ENCODE peak calls at places on chromosome 3, in six cellular contexts. One of them, this sample, is unnamed.

GRCh38 chr3:61727435-61727834 is 166.1 kb downstream of the PTPRG start:
- DNase-seq in mesenchymal stem cell: no peak
- DNase-seq in H9: no peak
- DNase-seq in H1: no peak
- DNase-seq in mesendoderm: no peak
- DNase-seq in IMR-90: no peak
- DNase-seq in this sample: no peak

GRCh38 chr3:9778102-9778501 is 8.4 kb upstream of the CAMK1 start:
- DNase-seq in IMR-90: peak
- DNase-seq in mesendoderm: no peak
- DNase-seq in H1: no peak
- DNase-seq in mesenchymal stem cell: no peak
- DNase-seq in H9: no peak
- DNase-seq in this sample: no peak

GRCh38 chr3:148450819-148451218 is 246.9 kb upstream of the AGTR1 start:
- DNase-seq in mesendoderm: no peak
- DNase-seq in H9: peak
- DNase-seq in IMR-90: no peak
- DNase-seq in H1: no peak
- DNase-seq in mesenchymal stem cell: no peak
- DNase-seq in this sample: no peak

GRCh38 chr3:52845157-52845556 is 10.3 kb upstream of the MUSTN1 start:
- DNase-seq in H1: no peak
- DNase-seq in mesenchymal stem cell: peak
- DNase-seq in mesendoderm: no peak
- DNase-seq in IMR-90: peak
- DNase-seq in H9: no peak
- DNase-seq in this sample: no peak

GRCh38 chr3:42654331-42655201 is 1.1 kb downstream of the ZBTB47 start:
- DNase-seq in H1: peak
- DNase-seq in mesenchymal stem cell: peak
- DNase-seq in H9: peak
- DNase-seq in IMR-90: peak
- DNase-seq in mesendoderm: peak
- DNase-seq in this sample: peak

GRCh38 chr3:148227534-148227933 is 470.2 kb upstream of the AGTR1 start:
- DNase-seq in IMR-90: peak
- DNase-seq in mesendoderm: peak
- DNase-seq in H1: no peak
- DNase-seq in mesenchymal stem cell: peak
- DNase-seq in H9: no peak
- DNase-seq in this sample: no peak

GRCh38 chr3:129612350-129613204 is 6.1 kb upstream of the PLXND1 start:
- DNase-seq in mesendoderm: peak
- DNase-seq in IMR-90: peak
- DNase-seq in mesenchymal stem cell: peak
- DNase-seq in H9: no peak
- DNase-seq in H1: no peak
- DNase-seq in this sample: no peak

GRCh38 chr3:61178167-61178566 is 73.1 kb downstream of the FHIT start:
- DNase-seq in H9: no peak
- DNase-seq in mesenchymal stem cell: no peak
- DNase-seq in IMR-90: no peak
- DNase-seq in mesendoderm: no peak
- DNase-seq in H1: no peak
- DNase-seq in this sample: no peak

DNA sequence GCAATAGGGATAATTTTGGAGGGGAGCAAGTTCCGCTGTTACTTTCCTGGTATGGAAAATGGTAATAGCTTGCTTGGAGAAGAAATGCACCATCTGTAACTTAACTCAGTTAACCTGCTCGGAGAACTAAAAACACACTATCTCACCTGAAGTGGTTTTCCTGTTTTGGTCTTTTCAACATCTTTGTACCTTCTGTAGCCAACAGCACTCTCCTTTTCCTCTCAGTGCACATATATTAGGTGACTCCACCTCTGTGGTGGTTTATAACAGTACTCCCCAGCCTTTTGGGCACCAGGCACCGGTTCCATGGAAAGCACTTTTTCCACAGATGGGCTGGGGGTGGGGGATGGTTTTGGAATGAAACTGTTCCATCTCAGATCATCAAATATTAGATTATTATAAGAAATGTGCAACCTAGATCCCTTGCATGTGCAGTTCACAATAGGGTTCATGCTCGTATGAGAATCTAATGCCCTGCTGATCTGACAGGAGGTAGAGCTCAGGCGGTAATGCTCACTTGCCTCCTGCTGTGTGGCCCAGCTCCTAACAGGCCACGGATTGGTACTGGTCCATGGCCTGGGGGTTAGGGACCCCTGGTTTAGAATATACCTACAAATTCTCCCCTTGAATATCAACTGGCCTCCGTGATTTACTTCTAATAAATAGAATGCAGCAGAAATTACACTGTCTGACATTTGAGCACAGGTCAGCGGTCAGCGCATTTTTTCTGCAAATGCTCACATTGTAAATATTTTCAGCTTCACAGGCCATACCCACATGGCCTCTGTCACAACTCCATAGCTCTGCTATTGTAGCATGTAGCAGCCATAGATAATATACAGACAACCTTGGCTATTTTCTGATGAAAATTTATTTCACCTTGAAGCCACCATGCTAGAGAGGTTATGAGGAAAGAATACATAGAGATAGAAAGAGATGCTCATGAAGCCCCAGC is 83.8 kb upstream of the SUCLG2 start:
- DNase-seq in H9: no peak
- DNase-seq in IMR-90: no peak
- DNase-seq in mesenchymal stem cell: no peak
- DNase-seq in mesendoderm: no peak
- DNase-seq in H1: no peak
- DNase-seq in this sample: no peak
- H2BK15ac ChIP-seq in H9: no peak
- H2BK15ac ChIP-seq in IMR-90: no peak
- H2BK15ac ChIP-seq in mesenchymal stem cell: no peak
- H2BK15ac ChIP-seq in mesendoderm: no peak
- H2BK15ac ChIP-seq in H1: no peak
- H2BK15ac ChIP-seq in this sample: no peak

DNA sequence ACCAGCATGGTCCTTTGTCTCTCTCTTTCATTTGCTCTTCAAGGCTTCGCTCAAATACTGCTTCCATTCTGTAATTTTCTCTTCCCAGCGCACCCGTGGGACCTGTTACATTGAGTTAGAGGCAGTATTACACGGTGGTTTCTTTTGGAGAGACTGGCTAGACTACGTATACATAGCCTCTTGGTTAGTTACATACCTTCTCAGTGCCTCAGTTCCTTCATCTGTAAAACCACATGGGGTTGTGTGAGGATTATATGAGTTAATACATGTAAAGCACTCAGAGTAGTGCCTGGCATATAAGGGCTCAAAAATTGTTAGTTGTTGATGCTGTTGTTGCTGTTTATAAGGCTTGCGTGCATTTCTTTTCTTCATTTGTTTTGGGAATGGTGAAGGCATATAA is 33.8 kb downstream of the UBE2E2 start:
- DNase-seq in mesendoderm: no peak
- DNase-seq in IMR-90: no peak
- DNase-seq in H1: no peak
- DNase-seq in mesenchymal stem cell: no peak
- DNase-seq in H9: no peak
- DNase-seq in this sample: no peak
- H2BK15ac ChIP-seq in mesendoderm: no peak
- H2BK15ac ChIP-seq in IMR-90: no peak
- H2BK15ac ChIP-seq in H1: no peak
- H2BK15ac ChIP-seq in mesenchymal stem cell: no peak
- H2BK15ac ChIP-seq in H9: no peak
- H2BK15ac ChIP-seq in this sample: no peak

DNA sequence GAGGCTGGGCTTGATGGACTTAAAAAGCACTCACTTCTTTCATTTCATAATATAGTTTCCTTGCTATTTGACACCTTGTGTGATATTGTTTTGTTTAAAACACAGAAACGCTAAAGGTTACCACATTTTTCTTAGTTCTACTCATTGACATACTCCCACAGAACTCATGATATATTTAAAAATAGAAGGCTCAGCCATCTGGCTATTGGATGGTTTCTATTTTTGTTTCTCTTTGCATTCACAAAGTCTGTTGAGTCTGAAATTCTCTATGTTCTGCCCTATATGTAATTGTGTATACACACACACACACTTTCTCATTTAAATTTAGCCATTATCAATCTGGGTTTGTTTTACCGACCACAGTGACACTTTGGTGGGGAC is 128.2 kb downstream of the SOX2 start:
- DNase-seq in H1: no peak
- DNase-seq in mesenchymal stem cell: no peak
- DNase-seq in mesendoderm: no peak
- DNase-seq in H9: no peak
- DNase-seq in IMR-90: no peak
- DNase-seq in this sample: no peak
- H2BK15ac ChIP-seq in H1: no peak
- H2BK15ac ChIP-seq in mesenchymal stem cell: no peak
- H2BK15ac ChIP-seq in mesendoderm: no peak
- H2BK15ac ChIP-seq in H9: no peak
- H2BK15ac ChIP-seq in IMR-90: no peak
- H2BK15ac ChIP-seq in this sample: no peak

DNA sequence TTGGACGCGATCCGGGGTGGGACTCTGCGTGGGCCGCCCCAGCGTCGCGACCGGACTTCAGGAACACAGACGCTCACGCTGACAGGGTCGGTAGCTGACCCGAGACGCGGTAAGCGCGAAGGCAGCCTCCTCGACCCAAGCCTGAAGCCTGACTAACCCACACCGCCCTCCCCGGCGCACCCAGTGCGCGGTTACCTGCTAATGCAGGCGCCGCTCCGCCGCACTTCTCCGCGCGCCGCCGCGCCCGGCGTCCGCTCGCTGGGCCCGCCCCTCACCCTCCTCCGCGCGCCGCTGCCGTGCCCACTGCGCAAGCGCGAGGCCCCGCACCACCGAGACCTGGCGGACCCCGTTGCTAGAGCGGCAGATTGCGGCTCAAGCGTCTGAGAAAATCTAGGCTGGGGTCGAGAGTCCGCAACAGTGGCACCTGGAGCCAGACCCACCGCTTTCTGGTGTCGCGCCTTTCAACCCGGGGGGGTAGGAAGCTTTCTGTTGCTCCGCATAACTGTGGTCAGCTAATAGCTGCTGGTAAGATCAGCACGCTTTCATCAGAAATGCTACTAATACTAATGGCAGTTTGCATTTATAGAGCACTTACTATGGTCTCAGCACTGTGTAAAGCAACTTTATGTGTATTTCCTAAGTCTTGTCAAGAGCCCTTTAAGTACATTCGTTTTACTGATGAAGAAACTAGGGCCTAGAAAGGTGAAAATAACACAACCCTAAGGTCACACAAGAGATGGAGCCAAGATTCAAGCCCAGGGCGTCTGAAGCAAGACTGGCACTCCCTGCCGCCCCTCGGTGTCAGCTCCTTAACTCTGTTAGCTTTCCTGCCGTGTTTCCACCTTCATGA is at the start of gene TBCCD1:
- DNase-seq in IMR-90: peak
- DNase-seq in mesenchymal stem cell: peak
- DNase-seq in H9: peak
- DNase-seq in mesendoderm: peak
- DNase-seq in H1: peak
- DNase-seq in this sample: peak
- H2BK15ac ChIP-seq in IMR-90: no peak
- H2BK15ac ChIP-seq in mesenchymal stem cell: peak
- H2BK15ac ChIP-seq in H9: no peak
- H2BK15ac ChIP-seq in mesendoderm: no peak
- H2BK15ac ChIP-seq in H1: no peak
- H2BK15ac ChIP-seq in this sample: peak